ENCODE peak calls at places on chromosomes 13 and 19, in six cellular contexts. Z is cardiac muscle cell, F is spleen, A is kidney, Y is left lung, B is AG10803. C is an unnamed sample.
A peak's percentile ranks its signal among the peaks of the same experiment; 100 is the strongest.

GRCh38 chr13:112719556-112719955 is 29.7 kb downstream of the ATP11A start:
- DNase-seq in Z (no peak), F (no peak), A (no peak), Y (no peak), B (no peak), C (no peak)

GRCh38 chr19:13600802-13601201 is 94.5 kb upstream of the CACNA1A start:
- DNase-seq in Z (no peak), F (no peak), A (no peak), Y (no peak), B (no peak), C (no peak)

GRCh38 chr13:41995946-41996345 is 35.0 kb upstream of the VWA8 start:
- DNase-seq in Z (peak; percentile 78), F (no peak), A (no peak), Y (no peak), B (no peak), C (peak; percentile 4)

GRCh38 chr19:52993342-52994178 is 20.2 kb upstream of the ERVV-1 start:
- DNase-seq in Z (peak; percentile 89), F (peak; percentile 88), A (peak; percentile 89), Y (peak; percentile 82), B (peak; percentile 66), C (no peak)

GRCh38 chr19:12527034-12527836 is 24.0 kb downstream of the ZNF564 start:
- DNase-seq in Z (peak; percentile 43), F (no peak), A (no peak), Y (no peak), B (peak; percentile 26), C (no peak)

GRCh38 chr19:29785360-29785759 is 26.4 kb upstream of the CCNE1 start:
- DNase-seq in Z (no peak), F (no peak), A (no peak), Y (no peak), B (no peak), C (no peak)

GRCh38 chr13:79070343-79070974 is 335.6 kb downstream of the RBM26 start:
- DNase-seq in Z (no peak), F (no peak), A (no peak), Y (no peak), B (no peak), C (no peak)

GRCh38 chr19:32873560-32873959 is 4.0 kb upstream of the SLC7A9 start:
- DNase-seq in Z (no peak), F (peak; percentile 32), A (no peak), Y (no peak), B (no peak), C (no peak)

GRCh38 chr19:18750295-18750970 is 40.7 kb downstream of the COMP start:
- DNase-seq in Z (no peak), F (no peak), A (no peak), Y (no peak), B (no peak), C (no peak)

DNA sequence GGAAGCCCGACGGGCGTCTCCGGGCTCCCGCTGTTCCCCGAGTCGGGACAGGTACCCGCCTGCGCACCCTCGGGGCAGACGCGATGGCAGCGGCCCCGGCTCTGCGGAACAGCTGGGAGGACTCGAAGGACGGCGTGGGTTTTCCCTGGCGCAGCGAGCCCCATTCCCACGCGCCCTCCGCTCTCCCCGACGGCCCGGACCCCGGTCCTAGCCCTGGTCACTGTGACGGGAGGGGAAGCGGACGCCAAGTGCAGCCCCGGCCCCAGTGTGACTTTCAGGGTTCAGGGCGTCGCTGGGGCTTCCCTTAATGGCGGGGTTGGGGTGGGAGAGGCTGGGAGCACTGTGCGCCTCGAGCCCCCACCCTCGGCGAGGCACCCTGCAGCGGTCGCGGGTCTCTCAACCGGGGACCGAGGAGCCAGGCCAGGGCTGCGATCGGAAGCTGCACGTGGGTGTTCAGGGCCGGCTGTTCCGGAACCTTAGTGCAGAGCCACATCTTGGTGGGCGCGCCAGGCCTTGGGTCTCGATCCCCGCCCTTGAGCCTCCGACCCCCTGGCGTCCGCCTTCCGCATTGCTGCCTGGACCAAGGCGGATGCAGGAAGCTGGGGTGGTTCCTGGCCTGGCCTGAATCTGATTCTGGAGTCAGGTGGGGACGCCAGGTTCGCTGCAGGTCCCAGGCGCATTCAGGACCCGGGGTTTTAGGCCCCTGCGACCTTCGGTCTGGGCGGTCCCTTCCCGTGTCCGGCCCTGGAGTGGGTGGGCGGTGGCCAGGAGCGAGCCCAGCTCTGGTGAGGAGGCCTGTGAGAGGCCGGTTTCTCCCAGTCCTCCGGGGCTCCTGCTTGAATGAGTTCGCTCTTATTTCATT is 3.5 kb downstream of the LGALS7B start:
- DNase-seq in Z (peak; percentile 64), F (peak; percentile 92), A (peak; percentile 85), Y (no peak), B (no peak), C (no peak)
- H3K4me3 ChIP-seq in Z (no peak overlapping the region), F (peak overlapping the region; percentile 67), A (peak overlapping the region; percentile 21), Y (peak overlapping the region; percentile 34), B (no peak overlapping the region), C (no peak overlapping the region)

GRCh38 chr19:22527554-22527953 is 105.4 kb upstream of the ZNF98 start:
- DNase-seq in Z (no peak), F (no peak), A (no peak), Y (no peak), B (no peak), C (no peak)
- H3K4me3 ChIP-seq in Z (no peak overlapping the region), F (no peak overlapping the region), A (no peak overlapping the region), Y (no peak overlapping the region), B (no peak overlapping the region), C (no peak overlapping the region)

GRCh38 chr19:4972509-4973230 is 3.8 kb downstream of the KDM4B start:
- DNase-seq in Z (peak; percentile 27), F (no peak), A (no peak), Y (no peak), B (peak; percentile 69), C (no peak)

GRCh38 chr19:4970558-4971423 is 1.9 kb downstream of the KDM4B start:
- DNase-seq in Z (peak; percentile 26), F (peak; percentile 84), A (no peak), Y (no peak), B (no peak), C (no peak)

GRCh38 chr19:4971424-4971793 is 2.5 kb downstream of the KDM4B start:
- DNase-seq in Z (peak; percentile 15), F (peak; percentile 88), A (no peak), Y (no peak), B (no peak), C (no peak)

GRCh38 chr19:4969772-4970531 is 1.0 kb downstream of the KDM4B start:
- DNase-seq in Z (peak; percentile 24), F (peak; percentile 82), A (no peak), Y (no peak), B (peak; percentile 24), C (no peak)

DNA sequence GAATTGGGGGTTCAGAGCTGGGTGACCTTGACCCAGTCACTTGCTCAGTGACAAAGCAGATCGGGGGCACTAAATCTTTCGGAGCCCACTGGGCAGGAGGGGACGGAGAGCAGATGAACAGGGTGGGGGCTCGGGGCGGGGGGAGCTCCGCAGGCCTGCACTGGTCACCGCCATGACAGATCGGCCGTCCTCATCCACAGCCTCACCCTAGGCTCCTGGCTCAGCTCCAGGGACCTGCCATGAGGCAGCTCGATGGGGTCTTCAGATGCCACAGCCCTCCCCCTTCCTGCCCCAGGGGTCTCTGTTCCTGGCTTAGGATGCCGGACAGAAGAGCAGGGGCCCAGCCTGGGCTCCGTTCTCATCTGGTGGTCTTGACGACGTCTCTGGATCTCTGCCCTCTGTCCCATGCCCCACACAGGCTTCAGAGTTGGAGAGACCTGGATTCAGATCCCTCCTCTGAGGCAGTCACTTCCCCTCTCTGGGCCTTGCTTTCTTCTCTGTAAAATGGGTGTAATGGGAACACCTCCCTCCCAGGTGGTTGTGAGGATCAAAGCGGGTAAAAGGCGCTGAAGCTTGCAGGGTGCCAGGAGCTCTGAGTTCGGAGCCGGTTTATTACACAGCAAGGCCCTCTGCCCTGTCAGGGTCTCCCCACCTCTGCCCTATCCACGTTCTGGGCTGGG is 3.0 kb downstream of the KDM4B start:
- DNase-seq in Z (no peak), F (no peak), A (no peak), Y (no peak), B (no peak), C (no peak)
- H3K4me3 ChIP-seq in Z (no peak overlapping the region), F (peak overlapping the region; percentile 75), A (peak overlapping the region; percentile 73), Y (no peak overlapping the region), B (peak overlapping the region; percentile 82), C (no peak overlapping the region)

DNA sequence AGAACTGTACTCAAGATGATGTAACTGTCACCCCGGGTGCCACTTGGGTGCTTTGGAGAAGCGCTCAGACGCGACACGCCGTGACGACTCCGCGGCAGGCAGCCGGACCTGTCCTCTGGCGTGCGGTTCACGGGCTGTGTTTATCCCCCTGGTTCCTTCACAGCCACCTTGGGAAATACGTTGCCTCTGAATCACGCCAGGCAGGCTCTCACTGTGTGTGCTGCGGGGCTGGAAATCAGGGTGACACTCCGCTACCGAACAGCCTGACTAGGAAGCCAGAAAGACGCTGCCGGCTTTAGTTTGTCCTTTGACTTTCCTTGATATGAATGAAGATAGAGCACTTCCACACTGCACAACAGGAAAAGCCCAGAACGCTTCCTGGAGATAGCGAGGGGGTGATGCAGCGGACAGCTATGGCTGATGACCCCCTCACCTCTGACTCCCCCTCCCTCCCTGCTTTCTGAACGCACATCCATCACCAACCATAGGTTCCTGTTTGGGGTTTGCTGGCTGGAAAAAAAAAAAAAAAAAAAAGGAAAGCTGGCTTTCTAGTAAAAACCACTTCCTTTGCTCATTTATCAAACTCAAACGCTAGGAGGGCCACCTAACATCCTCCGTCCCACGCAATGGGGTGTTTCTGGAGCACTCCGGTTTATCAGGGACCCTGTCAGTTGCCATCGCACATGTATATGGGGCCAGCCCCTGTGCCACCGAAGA is 3.7 kb upstream of the GP6 start:
- DNase-seq in Z (no peak), F (no peak), A (peak; percentile 48), Y (no peak), B (no peak), C (no peak)
- H3K4me3 ChIP-seq in Z (no peak overlapping the region), F (peak overlapping the region; percentile 24), A (no peak overlapping the region), Y (no peak overlapping the region), B (no peak overlapping the region), C (no peak overlapping the region)

GRCh38 chr19:5687360-5688198 is 2.5 kb upstream of the RPL36 start:
- DNase-seq in Z (no peak), F (no peak), A (no peak), Y (no peak), B (no peak), C (no peak)
- H3K4me3 ChIP-seq in Z (no peak overlapping the region), F (peak overlapping the region; percentile 91), A (peak overlapping the region; percentile 61), Y (peak overlapping the region; percentile 70), B (peak overlapping the region; percentile 44), C (peak overlapping the region; percentile 64)